ENCODE peak calls at places on chromosomes 13 and 19, in six cellular contexts. W is HCT116, J is SK-N-SH, G is A549, Z is K562, M is HepG2. S is an unnamed sample.

GRCh38 chr19:19656451-19657396 is 6.8 kb downstream of the ATP13A1 start:
- DNase-seq in W (no peak), J (peak), G (no peak), Z (no peak), M (no peak), S (no peak)

GRCh38 chr19:16327911-16328823 is 3.5 kb downstream of the KLF2 start:
- DNase-seq in W (no peak), J (no peak), G (peak), Z (no peak), M (no peak), S (peak)

GRCh38 chr13:33052446-33052845 is 36.2 kb downstream of the KL start:
- DNase-seq in W (no peak), J (no peak), G (no peak), Z (no peak), M (no peak), S (peak)

GRCh38 chr19:48274173-48274572 is 4.3 kb downstream of the ZNF114 start:
- DNase-seq in W (no peak), J (no peak), G (no peak), Z (no peak), M (no peak), S (peak)

GRCh38 chr19:4029247-4029614 is 21.7 kb downstream of the PIAS4 start:
- DNase-seq in W (no peak), J (no peak), G (no peak), Z (no peak), M (no peak), S (no peak)

GRCh38 chr19:45494261-45494916 is 2.5 kb downstream of the RTN2 start:
- DNase-seq in W (no peak), J (no peak), G (no peak), Z (no peak), M (no peak), S (no peak)

GRCh38 chr19:6073858-6074708 is 36.2 kb downstream of the RFX2 start:
- DNase-seq in W (no peak), J (no peak), G (no peak), Z (no peak), M (no peak), S (no peak)

GRCh38 chr19:4807188-4807587 is 15.7 kb downstream of the FEM1A start:
- DNase-seq in W (no peak), J (no peak), G (no peak), Z (no peak), M (no peak), S (no peak)

GRCh38 chr19:13040916-13041292 is 45.6 kb downstream of the NFIX start:
- DNase-seq in W (no peak), J (no peak), G (no peak), Z (no peak), M (no peak), S (no peak)

GRCh38 chr13:25733696-25734435 is 317.9 kb downstream of the SHISA2 start:
- DNase-seq in W (no peak), J (no peak), G (no peak), Z (no peak), M (no peak), S (no peak)

GRCh38 chr13:44132710-44133109 is 240.9 kb upstream of the SERP2 start:
- DNase-seq in W (peak), J (no peak), G (no peak), Z (no peak), M (no peak), S (peak)

GRCh38 chr13:105971720-105972119 is 563.7 kb downstream of the EFNB2 start:
- DNase-seq in W (no peak), J (no peak), G (no peak), Z (no peak), M (no peak), S (no peak)

GRCh38 chr13:72469932-72470331 is 257.5 kb downstream of the MZT1 start:
- DNase-seq in W (no peak), J (no peak), G (no peak), Z (no peak), M (no peak), S (no peak)

GRCh38 chr13:28326081-28326480 is 168.8 kb downstream of the FLT1 start:
- DNase-seq in W (no peak), J (no peak), G (no peak), Z (no peak), M (no peak), S (no peak)

GRCh38 chr13:69524459-69525155 is 583.0 kb upstream of the ATXN8OS start:
- DNase-seq in W (no peak), J (no peak), G (no peak), Z (no peak), M (no peak), S (no peak)

GRCh38 chr19:37763488-37763887 is 15.9 kb downstream of the ZNF573 start:
- DNase-seq in W (no peak), J (no peak), G (no peak), Z (no peak), M (no peak), S (peak)

GRCh38 chr19:24003537-24003936 is 83.5 kb upstream of the ZNF254 start:
- DNase-seq in W (no peak), J (no peak), G (no peak), Z (no peak), M (no peak), S (no peak)

GRCh38 chr19:1672038-1672768 is 19.8 kb upstream of the TCF3 start:
- DNase-seq in W (no peak), J (peak), G (no peak), Z (peak), M (no peak), S (peak)

GRCh38 chr13:112972867-112973576 is 4.0 kb downstream of the MCF2L start:
- DNase-seq in W (no peak), J (no peak), G (no peak), Z (no peak), M (no peak), S (no peak)

GRCh38 chr19:13146763-13147563 is 3.2 kb downstream of the STX10 start:
- DNase-seq in W (no peak), J (peak), G (peak), Z (no peak), M (no peak), S (no peak)

GRCh38 chr19:10848208-10848843 is at the start of gene C19orf38:
- DNase-seq in W (no peak), J (no peak), G (no peak), Z (no peak), M (no peak), S (no peak)

GRCh38 chr13:47417485-47417884 is 520.6 kb upstream of the HTR2A start:
- DNase-seq in W (no peak), J (no peak), G (no peak), Z (no peak), M (no peak), S (no peak)

GRCh38 chr13:22173605-22174004 is 502.7 kb downstream of the FGF9 start:
- DNase-seq in W (peak), J (no peak), G (peak), Z (no peak), M (no peak), S (peak)

GRCh38 chr13:43365042-43365344 is 341.6 kb downstream of the DNAJC15 start:
- DNase-seq in W (no peak), J (no peak), G (no peak), Z (no peak), M (no peak), S (no peak)

GRCh38 chr13:30346159-30346788 is 38.9 kb upstream of the KATNAL1 start:
- DNase-seq in W (no peak), J (no peak), G (no peak), Z (no peak), M (no peak), S (no peak)

GRCh38 chr13:79646880-79647279 is 165.9 kb downstream of the NDFIP2 start:
- DNase-seq in W (no peak), J (no peak), G (no peak), Z (no peak), M (no peak), S (no peak)

GRCh38 chr13:73169971-73170370 is 111.2 kb downstream of the KLF5 start:
- DNase-seq in W (no peak), J (no peak), G (no peak), Z (no peak), M (no peak), S (no peak)

GRCh38 chr19:27974082-27974513 is 1238.9 kb downstream of the UQCRFS1 start:
- DNase-seq in W (no peak), J (peak), G (peak), Z (peak), M (peak), S (no peak)

GRCh38 chr19:11203194-11204075 is 6.1 kb upstream of the KANK2 start:
- DNase-seq in W (no peak), J (peak), G (peak), Z (peak), M (peak), S (peak)

GRCh38 chr13:109249780-109250528 is 536.4 kb downstream of the IRS2 start:
- DNase-seq in W (peak), J (no peak), G (no peak), Z (no peak), M (no peak), S (no peak)

GRCh38 chr19:29831041-29831548 is 19.3 kb downstream of the CCNE1 start:
- DNase-seq in W (peak), J (no peak), G (peak), Z (no peak), M (no peak), S (no peak)

GRCh38 chr19:18160441-18160791 is 7.5 kb downstream of the PIK3R2 start:
- DNase-seq in W (no peak), J (no peak), G (no peak), Z (no peak), M (no peak), S (no peak)

GRCh38 chr19:13275016-13275722 is 125.0 kb downstream of the IER2 start:
- DNase-seq in W (no peak), J (no peak), G (no peak), Z (no peak), M (no peak), S (no peak)

GRCh38 chr13:107807306-107808073 is 407.8 kb downstream of the LIG4 start:
- DNase-seq in W (no peak), J (no peak), G (no peak), Z (no peak), M (no peak), S (no peak)

GRCh38 chr13:50916701-50917184 is 7.2 kb downstream of the RNASEH2B start:
- DNase-seq in W (no peak), J (no peak), G (no peak), Z (no peak), M (no peak), S (no peak)

GRCh38 chr13:45681101-45681500 is 21.0 kb upstream of the CBY2 start:
- DNase-seq in W (no peak), J (no peak), G (no peak), Z (no peak), M (no peak), S (no peak)

GRCh38 chr13:112783946-112784500 is 94.2 kb downstream of the ATP11A start:
- DNase-seq in W (no peak), J (no peak), G (no peak), Z (no peak), M (no peak), S (no peak)

GRCh38 chr13:61913183-61913582 is 497.5 kb upstream of the PCDH20 start:
- DNase-seq in W (no peak), J (no peak), G (no peak), Z (no peak), M (no peak), S (no peak)

GRCh38 chr13:61905054-61905453 is 489.4 kb upstream of the PCDH20 start:
- DNase-seq in W (no peak), J (no peak), G (no peak), Z (no peak), M (no peak), S (no peak)

DNA sequence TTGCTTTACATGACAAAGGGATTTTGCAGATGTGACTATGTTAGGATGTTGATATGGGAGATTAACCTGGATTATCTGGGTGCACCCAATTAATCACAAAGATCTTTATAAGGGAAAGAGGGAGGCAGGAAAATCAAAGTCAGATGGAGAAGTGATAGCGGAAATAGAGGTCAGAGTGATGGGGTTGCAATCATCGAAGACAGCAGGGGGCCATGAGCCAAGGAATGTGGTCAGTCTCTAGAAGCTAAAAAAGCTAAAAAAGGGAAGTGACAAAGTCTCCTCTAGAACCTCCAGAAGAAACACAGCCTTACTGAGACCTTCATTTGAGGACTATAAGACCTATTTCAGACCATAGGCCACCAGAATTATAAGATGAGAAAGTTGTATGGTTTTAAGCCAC is 493.3 kb upstream of the PCDH20 start:
- DNase-seq in W (no peak), J (no peak), G (no peak), Z (no peak), M (no peak), S (no peak)
- TF ChIP-seq RAD21 in W (no peak), J (no peak), G (no peak), Z (no peak), M (no peak), S (no peak)

DNA sequence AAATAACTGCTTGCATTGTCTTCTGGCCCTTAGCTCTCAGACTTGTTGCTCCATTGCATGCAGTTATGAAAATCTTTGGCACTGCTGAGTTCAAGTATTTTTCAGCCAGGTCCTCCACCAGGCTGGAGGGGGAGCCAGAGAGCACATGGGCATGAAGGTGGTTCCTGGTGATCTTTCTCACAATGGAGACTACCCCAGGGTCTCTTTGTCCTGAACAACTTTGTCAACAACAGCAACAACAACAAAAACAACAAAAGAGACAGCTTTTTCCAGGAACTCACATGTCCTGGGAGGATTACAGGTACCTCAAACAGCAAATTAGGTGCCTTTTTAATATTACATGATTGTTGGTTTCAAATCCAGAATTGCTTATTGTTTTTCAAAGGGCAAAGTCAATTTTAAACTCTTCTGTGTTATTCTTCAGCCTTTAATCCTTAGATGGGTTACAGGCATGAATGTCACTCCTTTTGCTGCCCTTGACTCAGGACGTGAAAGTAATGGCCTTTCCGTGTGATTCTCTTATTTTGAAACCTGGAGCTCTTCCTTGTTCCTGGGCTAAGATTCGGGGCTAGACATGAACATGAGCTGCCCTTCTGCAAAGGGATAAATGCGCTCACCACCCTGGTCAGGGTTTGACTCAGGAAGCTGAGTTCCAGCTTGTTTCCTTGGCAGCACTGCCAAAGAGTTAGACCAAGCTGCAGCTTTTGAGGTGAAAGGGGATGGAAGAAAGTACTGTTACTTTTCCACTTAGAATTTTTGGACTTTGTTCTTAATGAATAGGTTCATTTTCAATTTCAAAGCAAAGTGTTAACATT is 1.8 kb downstream of the RGCC start:
- DNase-seq in W (peak), J (peak), G (peak), Z (peak), M (peak), S (peak)
- TF ChIP-seq RAD21 in W (peak), J (no peak), G (no peak), Z (peak), M (no peak), S (peak)

DNA sequence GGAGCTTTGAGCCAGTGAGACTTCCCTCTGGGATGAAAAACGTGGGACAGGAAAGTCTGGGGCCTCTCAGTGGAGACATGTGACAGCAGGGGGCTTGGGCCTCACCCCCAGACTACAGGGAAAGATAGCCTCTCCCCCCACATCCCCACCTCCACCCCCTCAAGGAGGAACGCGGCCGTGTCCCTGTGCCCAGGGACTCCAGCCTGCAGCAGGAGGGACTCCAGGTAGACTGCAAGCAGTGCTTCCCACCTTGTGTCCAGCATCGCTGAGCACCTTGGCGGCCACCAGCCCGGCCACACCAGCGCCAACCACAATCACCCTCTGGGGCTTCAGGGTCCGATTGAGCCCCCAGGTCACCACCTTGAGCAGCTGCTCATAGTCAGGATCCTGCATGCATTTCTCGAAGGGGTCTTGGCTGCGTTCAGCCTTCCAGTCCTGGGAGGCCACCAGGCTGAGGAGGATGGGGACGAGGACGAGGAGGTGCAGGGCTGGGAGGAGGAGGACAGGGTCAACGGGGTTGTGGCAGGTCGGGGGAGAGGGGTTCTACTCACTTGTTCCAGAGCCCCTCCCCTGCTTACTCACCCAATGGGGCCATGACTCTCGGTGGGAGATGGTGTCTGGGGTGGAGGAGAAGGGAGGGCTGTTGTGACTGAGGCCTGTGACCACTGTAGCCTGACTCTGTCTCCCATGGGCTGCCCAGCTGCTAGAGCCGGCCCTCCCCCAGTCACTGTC is 955 bp downstream of the IL4I1 start:
- DNase-seq in W (no peak), J (no peak), G (no peak), Z (no peak), M (no peak), S (no peak)
- TF ChIP-seq RAD21 in W (no peak), J (no peak), G (no peak), Z (no peak), M (no peak), S (no peak)

DNA sequence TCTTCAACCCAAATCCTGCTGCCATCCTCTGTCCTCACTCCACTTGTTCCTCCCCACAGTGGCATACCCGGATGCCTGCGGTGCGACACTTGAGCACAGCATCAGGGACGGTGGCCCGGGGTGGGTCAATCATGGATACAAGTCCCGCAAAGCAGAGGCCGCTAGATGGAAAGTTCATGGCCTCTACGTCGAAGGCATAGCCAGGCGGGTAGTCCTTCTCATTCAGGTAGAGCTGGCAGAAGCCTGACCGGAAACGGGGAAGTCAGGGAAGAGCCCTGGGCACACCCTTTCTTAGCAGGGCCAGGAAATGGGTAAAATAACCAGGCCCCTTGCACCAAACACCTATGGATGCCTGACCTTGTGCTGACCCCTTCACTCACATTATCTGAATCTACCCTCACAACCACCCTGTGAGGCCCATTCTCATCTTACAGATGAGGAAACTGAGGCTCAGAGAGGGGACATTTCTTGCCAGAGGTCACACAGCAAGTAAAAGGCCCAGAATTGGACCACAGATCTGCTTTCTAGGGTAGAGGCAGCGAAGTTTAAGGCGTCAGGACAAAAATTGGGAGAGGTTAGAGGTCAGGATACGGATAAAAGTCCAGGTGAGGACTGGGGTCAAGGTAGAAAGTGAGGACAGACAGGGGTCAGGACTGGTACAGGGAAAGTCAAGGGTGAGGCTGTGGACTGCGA is 6.5 kb downstream of the ATP4A start:
- DNase-seq in W (no peak), J (no peak), G (no peak), Z (no peak), M (no peak), S (no peak)
- TF ChIP-seq RAD21 in W (no peak), J (no peak), G (no peak), Z (no peak), M (no peak), S (no peak)

GRCh38 chr19:34482380-34483250 is 1.1 kb downstream of the WTIP start:
- DNase-seq in W (no peak), J (peak), G (peak), Z (no peak), M (no peak), S (peak)
- TF ChIP-seq RAD21 in W (no peak), J (no peak), G (no peak), Z (no peak), M (no peak), S (no peak)

DNA sequence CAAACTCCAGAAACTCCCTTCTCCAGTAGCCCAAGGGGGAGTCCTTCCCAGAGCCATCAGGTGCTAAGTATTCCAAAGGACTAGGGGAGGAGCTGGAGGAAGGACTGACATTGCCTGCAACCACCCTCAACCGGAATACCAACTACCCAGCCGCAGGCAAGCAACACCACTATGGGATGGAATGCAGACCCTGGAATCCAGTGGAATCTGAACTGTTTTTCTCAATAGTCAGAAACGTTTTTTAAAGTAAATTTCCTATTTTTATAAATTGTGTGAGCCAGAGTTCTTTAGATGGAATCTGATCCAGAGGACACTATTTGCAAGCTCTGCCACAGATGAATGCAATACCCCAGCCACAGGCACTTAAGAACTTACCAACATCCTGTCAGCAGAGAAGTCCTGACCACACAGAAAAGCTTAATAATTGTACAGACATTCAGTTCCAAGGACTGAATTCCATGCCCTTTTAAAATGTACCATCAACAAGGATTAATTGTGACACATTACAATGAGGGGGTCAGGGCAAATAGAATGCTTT is 92.1 kb downstream of the USP12 start:
- DNase-seq in W (no peak), J (no peak), G (no peak), Z (no peak), M (no peak), S (peak)
- TF ChIP-seq RAD21 in W (no peak), J (no peak), G (no peak), Z (no peak), M (no peak), S (no peak)